ENCODE peak calls at places on chromosomes 1 and 21, in four cellular contexts. One of them, this sample, is unnamed. For H3K4me1, the result is how much of the 10 kb centered on the place peaks cover.

GRCh38 chr21:35325953-35326352 is 276.9 kb upstream of the RUNX1 start:
- DNase-seq in body of pancreas: no peak
- DNase-seq in CD8-positive, alpha-beta T cell: no peak
- DNase-seq in thoracic aorta: no peak
- DNase-seq in this sample: no peak

GRCh38 chr1:74247881-74248528 is 12.8 kb downstream of the TNNI3K start:
- DNase-seq in body of pancreas: no peak
- DNase-seq in CD8-positive, alpha-beta T cell: no peak
- DNase-seq in thoracic aorta: no peak
- DNase-seq in this sample: no peak

GRCh38 chr1:23196627-23197328 is 20.5 kb downstream of the HTR1D start:
- DNase-seq in body of pancreas: peak
- DNase-seq in CD8-positive, alpha-beta T cell: no peak
- DNase-seq in thoracic aorta: no peak
- DNase-seq in this sample: no peak

GRCh38 chr1:226903819-226904710 is 33.6 kb downstream of the PSEN2 start:
- DNase-seq in body of pancreas: no peak
- DNase-seq in CD8-positive, alpha-beta T cell: no peak
- DNase-seq in thoracic aorta: no peak
- DNase-seq in this sample: peak

GRCh38 chr1:181159451-181160151 is 71.1 kb downstream of the IER5 start:
- DNase-seq in body of pancreas: no peak
- DNase-seq in CD8-positive, alpha-beta T cell: peak
- DNase-seq in thoracic aorta: no peak
- DNase-seq in this sample: peak

GRCh38 chr1:217955723-217956122 is 324.6 kb downstream of the SPATA17 start:
- DNase-seq in body of pancreas: no peak
- DNase-seq in CD8-positive, alpha-beta T cell: no peak
- DNase-seq in thoracic aorta: no peak
- DNase-seq in this sample: no peak

GRCh38 chr1:46098043-46098712 is 34.3 kb downstream of the PIK3R3 start:
- DNase-seq in body of pancreas: no peak
- DNase-seq in CD8-positive, alpha-beta T cell: no peak
- DNase-seq in thoracic aorta: no peak
- DNase-seq in this sample: no peak

GRCh38 chr1:153679337-153680119 is 1.0 kb downstream of the NPR1 start:
- DNase-seq in body of pancreas: peak
- DNase-seq in CD8-positive, alpha-beta T cell: no peak
- DNase-seq in thoracic aorta: no peak
- DNase-seq in this sample: no peak

GRCh38 chr1:6657138-6657537 is 32.5 kb downstream of the THAP3 start:
- DNase-seq in body of pancreas: no peak
- DNase-seq in CD8-positive, alpha-beta T cell: no peak
- DNase-seq in thoracic aorta: no peak
- DNase-seq in this sample: no peak

GRCh38 chr1:113303252-113303651 is 87.1 kb upstream of the MAGI3 start:
- DNase-seq in body of pancreas: no peak
- DNase-seq in CD8-positive, alpha-beta T cell: no peak
- DNase-seq in thoracic aorta: no peak
- DNase-seq in this sample: no peak

GRCh38 chr1:158793604-158794003 is 12.6 kb upstream of the OR6N2 start:
- DNase-seq in body of pancreas: no peak
- DNase-seq in CD8-positive, alpha-beta T cell: no peak
- DNase-seq in thoracic aorta: no peak
- DNase-seq in this sample: no peak

GRCh38 chr1:97034651-97035050 is 313.1 kb downstream of the PTBP2 start:
- DNase-seq in body of pancreas: no peak
- DNase-seq in CD8-positive, alpha-beta T cell: no peak
- DNase-seq in thoracic aorta: no peak
- DNase-seq in this sample: no peak

GRCh38 chr1:202589190-202589680 is 121.0 kb downstream of the SYT2 start:
- DNase-seq in body of pancreas: peak
- DNase-seq in CD8-positive, alpha-beta T cell: no peak
- DNase-seq in thoracic aorta: peak
- DNase-seq in this sample: peak

GRCh38 chr1:159838715-159839114 is 12.0 kb downstream of the SLAMF8 start:
- DNase-seq in body of pancreas: no peak
- DNase-seq in CD8-positive, alpha-beta T cell: no peak
- DNase-seq in thoracic aorta: no peak
- DNase-seq in this sample: no peak

GRCh38 chr1:159835862-159836518 is 9.3 kb downstream of the SLAMF8 start:
- DNase-seq in body of pancreas: no peak
- DNase-seq in CD8-positive, alpha-beta T cell: no peak
- DNase-seq in thoracic aorta: no peak
- DNase-seq in this sample: no peak

GRCh38 chr1:159831696-159832225 is 5.1 kb downstream of the SLAMF8 start:
- DNase-seq in body of pancreas: no peak
- DNase-seq in CD8-positive, alpha-beta T cell: no peak
- DNase-seq in thoracic aorta: no peak
- DNase-seq in this sample: no peak

GRCh38 chr1:159832309-159832708 is 5.6 kb downstream of the SLAMF8 start:
- DNase-seq in body of pancreas: no peak
- DNase-seq in CD8-positive, alpha-beta T cell: no peak
- DNase-seq in thoracic aorta: no peak
- DNase-seq in this sample: no peak

GRCh38 chr1:159835366-159835765 is 8.7 kb downstream of the SLAMF8 start:
- DNase-seq in body of pancreas: no peak
- DNase-seq in CD8-positive, alpha-beta T cell: no peak
- DNase-seq in thoracic aorta: no peak
- DNase-seq in this sample: no peak
- H3K4me1 ChIP-seq in body of pancreas: under half
- H3K4me1 ChIP-seq in CD8-positive, alpha-beta T cell: under half
- H3K4me1 ChIP-seq in thoracic aorta: under half
- H3K4me1 ChIP-seq in this sample: under half

DNA sequence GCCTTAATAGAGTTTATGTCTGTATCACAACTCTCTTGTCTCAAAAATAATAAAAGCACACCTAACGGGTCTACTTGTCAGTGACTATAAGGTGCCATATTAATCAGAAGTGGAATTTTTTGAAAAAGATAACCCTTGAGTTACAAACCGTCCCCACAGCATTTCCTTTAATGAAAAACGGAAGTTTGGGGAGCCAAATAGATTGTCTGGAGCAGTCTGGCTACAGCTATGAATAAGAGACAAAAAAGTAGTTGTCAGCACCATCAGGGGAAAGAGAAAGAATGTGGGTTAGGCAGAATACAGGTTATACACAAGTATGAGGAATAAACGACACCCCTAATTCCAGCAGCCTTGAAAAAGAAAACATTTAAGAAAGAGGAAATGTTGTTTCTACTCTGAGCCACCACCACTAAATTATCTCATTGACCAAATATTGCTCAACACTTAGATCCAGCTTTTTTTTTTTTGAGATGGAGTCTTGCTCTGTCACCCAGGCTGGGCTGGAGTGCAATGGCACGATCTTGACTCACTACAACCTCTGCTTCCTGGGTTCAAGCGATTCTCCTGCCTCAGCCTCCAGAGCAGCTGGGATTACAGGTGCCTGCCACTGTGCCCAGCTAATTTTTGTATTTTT is 29.4 kb upstream of the USP24 start:
- DNase-seq in body of pancreas: peak
- DNase-seq in CD8-positive, alpha-beta T cell: no peak
- DNase-seq in thoracic aorta: no peak
- DNase-seq in this sample: no peak
- H3K4me1 ChIP-seq in body of pancreas: under half
- H3K4me1 ChIP-seq in CD8-positive, alpha-beta T cell: under half
- H3K4me1 ChIP-seq in thoracic aorta: under half
- H3K4me1 ChIP-seq in this sample: under half

GRCh38 chr1:234541281-234541975 is 62.4 kb upstream of the TARBP1 start:
- DNase-seq in body of pancreas: no peak
- DNase-seq in CD8-positive, alpha-beta T cell: no peak
- DNase-seq in thoracic aorta: no peak
- DNase-seq in this sample: peak
- H3K4me1 ChIP-seq in body of pancreas: half or more
- H3K4me1 ChIP-seq in CD8-positive, alpha-beta T cell: under half
- H3K4me1 ChIP-seq in thoracic aorta: under half
- H3K4me1 ChIP-seq in this sample: under half

DNA sequence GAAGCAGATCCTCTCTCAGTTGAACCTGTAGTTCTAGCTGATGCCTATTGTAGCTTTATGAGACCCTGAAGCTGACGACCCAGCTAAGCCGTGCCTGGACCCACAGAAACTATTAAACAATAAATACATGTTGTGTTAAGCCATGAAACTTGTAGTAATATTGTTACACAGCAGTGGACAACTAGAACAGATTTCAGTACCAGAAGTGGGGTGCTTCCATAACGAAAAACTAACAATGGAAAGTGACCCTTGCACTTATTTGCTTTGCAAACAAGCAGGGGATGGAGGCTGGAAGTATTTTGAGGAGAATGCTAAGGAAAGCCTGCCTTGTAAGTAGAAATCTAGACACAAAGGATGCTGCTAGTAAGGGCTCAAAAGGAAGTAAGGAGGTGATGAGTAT is 18.1 kb upstream of the HEATR1 start:
- DNase-seq in body of pancreas: no peak
- DNase-seq in CD8-positive, alpha-beta T cell: no peak
- DNase-seq in thoracic aorta: no peak
- DNase-seq in this sample: no peak
- H3K4me1 ChIP-seq in body of pancreas: under half
- H3K4me1 ChIP-seq in CD8-positive, alpha-beta T cell: under half
- H3K4me1 ChIP-seq in thoracic aorta: under half
- H3K4me1 ChIP-seq in this sample: under half

GRCh38 chr1:38330799-38331198 is 284.2 kb upstream of the POU3F1 start:
- DNase-seq in body of pancreas: no peak
- DNase-seq in CD8-positive, alpha-beta T cell: no peak
- DNase-seq in thoracic aorta: no peak
- DNase-seq in this sample: no peak
- H3K4me1 ChIP-seq in body of pancreas: under half
- H3K4me1 ChIP-seq in CD8-positive, alpha-beta T cell: under half
- H3K4me1 ChIP-seq in thoracic aorta: under half
- H3K4me1 ChIP-seq in this sample: under half

DNA sequence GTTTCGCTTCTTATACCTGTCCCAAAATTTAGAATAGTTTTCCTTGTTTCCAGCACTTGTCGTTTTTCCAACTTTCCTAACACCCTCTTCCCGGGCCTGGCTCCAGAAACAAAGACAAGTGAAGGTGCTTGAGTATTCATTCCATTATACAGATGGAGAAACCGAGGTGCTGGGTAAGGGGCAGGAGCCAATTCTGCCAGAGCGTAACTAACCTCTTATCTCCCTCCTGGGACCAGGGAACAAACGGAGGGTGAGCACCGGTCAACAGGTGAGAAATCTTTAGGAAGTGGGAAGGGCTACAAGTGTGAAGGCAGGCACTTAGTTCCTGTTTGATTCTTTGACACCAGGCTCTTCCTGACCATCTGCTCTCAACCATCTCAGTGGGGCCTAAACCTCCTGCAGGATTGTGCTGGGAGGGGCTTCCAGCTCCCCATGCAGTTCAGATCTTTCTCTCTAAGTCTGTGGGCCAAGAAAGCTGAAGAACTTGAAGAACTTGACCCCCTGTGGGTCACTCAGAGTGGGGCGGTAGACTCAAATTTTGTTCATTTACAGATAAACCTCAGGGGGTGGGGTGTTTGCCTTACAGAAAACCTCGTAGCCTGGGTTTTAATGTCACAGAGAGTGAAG is 8.7 kb downstream of the PLXNA2 start:
- DNase-seq in body of pancreas: no peak
- DNase-seq in CD8-positive, alpha-beta T cell: no peak
- DNase-seq in thoracic aorta: no peak
- DNase-seq in this sample: no peak
- H3K4me1 ChIP-seq in body of pancreas: half or more
- H3K4me1 ChIP-seq in CD8-positive, alpha-beta T cell: under half
- H3K4me1 ChIP-seq in thoracic aorta: half or more
- H3K4me1 ChIP-seq in this sample: under half

This sample was measured in uterus.